ENCODE peak calls at places on chromosomes 1 and 21, in four cellular contexts. X is A549, G is GM12878, K is K562. A is an unnamed sample.

GRCh38 chr1:1361233-1361981 is 3.1 kb upstream of the MXRA8 start:
- DNase-seq in X (no peak), K (no peak), G (no peak), A (no peak)

GRCh38 chr1:36580524-36580923 is 97.8 kb upstream of the CSF3R start:
- DNase-seq in X (no peak), K (no peak), G (no peak), A (no peak)

GRCh38 chr1:33459766-33460543 is 12.5 kb upstream of the ZSCAN20 start:
- DNase-seq in K (no peak), G (no peak), X (no peak), A (no peak)

GRCh38 chr1:230291731-230292620 is 134.2 kb downstream of the PGBD5 start:
- DNase-seq in X (no peak), G (no peak), K (no peak), A (no peak)

GRCh38 chr1:23018661-23019093 is 591 bp upstream of the KDM1A start:
- DNase-seq in G (no peak), X (peak), K (peak), A (peak)

GRCh38 chr1:204370176-204370575 is 10.4 kb upstream of the PLEKHA6 start:
- DNase-seq in G (no peak), X (no peak), K (peak), A (no peak)

GRCh38 chr1:55059302-55060132 is 20.2 kb downstream of the PCSK9 start:
- DNase-seq in X (no peak), K (no peak), G (no peak), A (no peak)

GRCh38 chr1:27504588-27505419 is 14.8 kb upstream of the WASF2 start:
- DNase-seq in K (peak), X (no peak), G (no peak), A (peak)

GRCh38 chr1:15261155-15262002 is 14.4 kb downstream of the FHAD1 start:
- DNase-seq in G (no peak), X (no peak), K (no peak), A (peak)

GRCh38 chr1:5525597-5526384 is 466.4 kb downstream of the NPHP4 start:
- DNase-seq in K (no peak), G (no peak), X (no peak), A (no peak)

GRCh38 chr1:39902121-39902807 is 547 bp upstream of the MYCL start:
- DNase-seq in K (peak), G (no peak), X (peak), A (peak)

GRCh38 chr1:167789501-167789900 is 67.7 kb downstream of the MPZL1 start:
- DNase-seq in G (no peak), K (no peak), X (no peak), A (no peak)

GRCh38 chr1:185291647-185292046 is 25.4 kb downstream of the IVNS1ABP start:
- DNase-seq in G (no peak), K (peak), X (no peak), A (no peak)

GRCh38 chr1:201348211-201348566 is 29.3 kb downstream of the TNNT2 start:
- DNase-seq in G (no peak), X (peak), K (peak), A (peak)

GRCh38 chr1:239317948-239318347 is 68.4 kb upstream of the CHRM3 start:
- DNase-seq in K (no peak), X (no peak), G (no peak), A (no peak)

GRCh38 chr1:182186757-182187146 is 125.2 kb upstream of the ZNF648 start:
- DNase-seq in G (no peak), K (no peak), X (no peak), A (no peak)

GRCh38 chr1:19504796-19505693 is 19.7 kb upstream of the CAPZB start:
- DNase-seq in K (no peak), X (no peak), G (no peak), A (no peak)

GRCh38 chr1:167503626-167504458 is 14.5 kb downstream of the CD247 start:
- DNase-seq in X (no peak), K (no peak), G (no peak), A (no peak)

GRCh38 chr1:53502641-53503432 is 43.6 kb downstream of the DMRTB1 start:
- DNase-seq in K (no peak), G (no peak), X (no peak), A (no peak)

GRCh38 chr1:28582248-28582615 is 9.8 kb upstream of the RAB42 start:
- DNase-seq in X (peak), K (no peak), G (no peak), A (no peak)

GRCh38 chr21:15837603-15838002 is 107.8 kb downstream of the USP25 start:
- DNase-seq in K (no peak), X (no peak), G (no peak), A (no peak)

GRCh38 chr21:44914176-44914874 is 6.4 kb downstream of the ITGB2 start:
- DNase-seq in X (no peak), G (no peak), K (no peak), A (peak)

GRCh38 chr1:210446479-210446878 is 117.8 kb downstream of the HHAT start:
- DNase-seq in X (no peak), G (no peak), K (no peak), A (no peak)

GRCh38 chr1:14980801-14981200 is 172.7 kb upstream of the TMEM51 start:
- DNase-seq in K (no peak), G (no peak), X (no peak), A (no peak)

GRCh38 chr1:64692911-64693310 is 52.0 kb upstream of the RAVER2 start:
- DNase-seq in K (no peak), X (no peak), G (no peak), A (no peak)

GRCh38 chr1:59123081-59123675 is 173.7 kb upstream of the FGGY start:
- DNase-seq in X (no peak), G (no peak), K (no peak), A (no peak)

DNA sequence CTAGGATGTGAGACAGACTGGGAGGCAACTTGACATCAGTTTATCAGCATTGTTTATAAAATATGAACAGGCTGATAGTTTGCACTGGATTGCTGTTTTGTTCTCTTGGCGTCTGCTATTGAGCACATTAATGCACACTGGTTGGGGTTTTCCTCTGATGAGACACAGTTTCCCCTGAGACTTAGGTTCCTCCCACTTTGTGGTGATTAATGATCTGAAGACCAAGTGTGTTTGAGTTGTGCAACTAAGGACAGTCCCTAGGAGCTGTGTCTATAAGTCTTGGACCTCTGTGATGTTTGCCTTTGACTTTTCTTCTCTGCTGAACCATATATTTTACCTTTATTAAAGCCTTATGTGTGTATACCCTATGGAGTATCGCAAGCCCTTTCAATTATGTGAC is 1015.4 kb downstream of the AMY1C start:
- DNase-seq in K (no peak), G (peak), X (no peak), A (no peak)
- TF ChIP-seq MYC in K (no peak), G (no peak), X (no peak), A (no peak)

GRCh38 chr1:113963281-113963906 is 15.9 kb upstream of the OLFML3 start:
- DNase-seq in K (no peak), G (no peak), X (no peak), A (no peak)
- TF ChIP-seq RAD21 in K (peak), G (peak), X (peak), A (no peak)

DNA sequence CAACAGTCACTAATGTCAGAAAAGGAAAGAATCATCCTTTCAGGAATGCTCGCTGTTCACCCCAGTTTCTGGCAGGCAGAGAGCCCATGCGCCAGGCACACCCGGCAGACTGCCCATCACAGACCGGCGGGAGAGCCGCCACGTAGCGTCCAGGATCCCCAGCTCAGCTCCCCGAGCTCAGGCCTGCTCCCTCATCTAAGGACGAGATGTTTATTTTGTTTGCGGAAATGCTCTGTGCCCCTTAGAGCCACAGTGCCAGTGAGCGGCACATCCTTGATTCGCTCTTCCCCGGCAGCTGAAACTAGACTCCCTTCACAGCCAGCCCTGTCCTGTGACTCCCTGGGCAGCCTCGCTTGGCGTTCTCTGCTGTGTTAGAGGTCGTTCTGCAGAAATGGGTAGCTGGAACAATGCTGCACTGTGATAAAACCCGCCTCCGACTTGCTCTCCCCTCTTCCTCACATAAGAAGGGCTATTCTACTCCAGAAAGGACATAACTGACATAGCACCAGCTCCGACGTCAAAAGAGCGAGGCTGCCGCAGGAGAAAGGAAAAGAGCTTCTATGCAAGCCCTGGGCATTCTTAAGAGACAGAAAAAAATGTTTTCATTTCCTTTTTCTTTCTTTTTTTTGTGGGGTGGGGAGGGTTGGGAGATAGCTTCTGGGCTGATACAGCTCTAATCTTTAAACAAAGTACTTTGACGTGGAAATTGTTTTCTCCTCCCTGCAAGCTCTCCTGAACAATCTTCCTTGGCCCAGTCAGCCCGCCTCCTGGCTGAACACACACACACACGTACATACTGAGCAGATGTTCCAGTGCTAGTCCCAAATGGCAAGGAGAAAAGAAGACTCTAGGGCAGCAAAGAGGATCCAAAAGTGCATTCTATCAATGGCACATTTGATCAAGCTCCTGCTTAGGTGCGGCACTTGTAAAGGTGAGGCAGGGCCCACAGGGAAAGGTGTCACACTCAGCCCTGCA is 37.2 kb downstream of the MRAP start:
- DNase-seq in K (no peak), X (no peak), G (no peak), A (no peak)
- TF ChIP-seq MYC in K (no peak), X (no peak), G (no peak), A (no peak)

DNA sequence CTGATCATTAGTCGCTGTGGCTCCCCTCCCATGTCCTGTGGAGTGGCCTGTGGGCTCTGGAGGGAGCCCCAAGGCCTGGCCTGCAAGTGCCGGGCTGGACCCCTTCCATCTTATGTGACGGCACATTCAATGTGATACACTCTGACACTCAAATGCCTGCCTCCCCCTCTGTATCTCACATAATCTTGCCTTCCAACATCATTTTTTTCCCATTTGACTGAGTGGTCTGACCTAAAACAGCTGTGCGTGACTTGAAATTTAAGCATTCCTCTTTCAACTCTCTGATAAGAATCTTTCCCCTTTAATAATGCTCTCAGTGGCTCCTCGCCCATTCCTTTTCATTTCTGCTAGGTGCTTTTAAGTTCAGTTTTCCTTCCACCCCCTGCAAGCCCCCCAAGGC is 426.7 kb upstream of the DAB1 start:
- DNase-seq in K (no peak), X (no peak), G (no peak), A (no peak)
- TF ChIP-seq RAD21 in K (no peak), X (no peak), G (no peak), A (no peak)

A was measured in HepG2.